ENCODE peak calls at places on chromosomes 1 and 21, in five cellular contexts. One of them, this sample, is unnamed.

GRCh38 chr1:167935252-167936067 is 1.0 kb upstream of the DCAF6 start:
- DNase-seq in right lobe of liver: peak; percentile 68
- DNase-seq in fibroblast of lung: peak; percentile 49
- DNase-seq in cardiac fibroblast: peak; percentile 37
- DNase-seq in brain microvascular endothelial cell: peak; percentile 44
- DNase-seq in this sample: no peak

GRCh38 chr21:44551290-44552015 is at the start of gene KRTAP10-2:
- DNase-seq in fibroblast of lung: no peak
- DNase-seq in cardiac fibroblast: no peak
- DNase-seq in brain microvascular endothelial cell: no peak
- DNase-seq in right lobe of liver: no peak
- DNase-seq in this sample: no peak

GRCh38 chr1:12407050-12407961 is 177.5 kb downstream of the VPS13D start:
- DNase-seq in brain microvascular endothelial cell: peak; percentile 86
- DNase-seq in right lobe of liver: no peak
- DNase-seq in fibroblast of lung: peak; percentile 80
- DNase-seq in cardiac fibroblast: peak; percentile 69
- DNase-seq in this sample: no peak

GRCh38 chr1:172955161-172955821 is 95.5 kb downstream of the TNFSF18 start:
- DNase-seq in fibroblast of lung: peak; percentile 69
- DNase-seq in brain microvascular endothelial cell: peak; percentile 71
- DNase-seq in right lobe of liver: no peak
- DNase-seq in cardiac fibroblast: peak; percentile 56
- DNase-seq in this sample: peak; percentile 72

GRCh38 chr1:222557148-222557547 is 9.2 kb upstream of the HHIPL2 start:
- DNase-seq in right lobe of liver: no peak
- DNase-seq in brain microvascular endothelial cell: peak; percentile 33
- DNase-seq in fibroblast of lung: peak; percentile 6
- DNase-seq in cardiac fibroblast: no peak
- DNase-seq in this sample: no peak

GRCh38 chr1:27418326-27418761 is 25.9 kb downstream of the GPR3 start:
- DNase-seq in cardiac fibroblast: peak; percentile 96
- DNase-seq in fibroblast of lung: peak; percentile 94
- DNase-seq in brain microvascular endothelial cell: peak; percentile 94
- DNase-seq in right lobe of liver: no peak
- DNase-seq in this sample: peak; percentile 58

GRCh38 chr1:10906866-10907519 is 105.5 kb upstream of the TARDBP start:
- DNase-seq in cardiac fibroblast: no peak
- DNase-seq in fibroblast of lung: no peak
- DNase-seq in right lobe of liver: no peak
- DNase-seq in brain microvascular endothelial cell: no peak
- DNase-seq in this sample: no peak

GRCh38 chr1:173097001-173097400 is 46.3 kb upstream of the TNFSF18 start:
- DNase-seq in fibroblast of lung: no peak
- DNase-seq in brain microvascular endothelial cell: no peak
- DNase-seq in cardiac fibroblast: no peak
- DNase-seq in right lobe of liver: no peak
- DNase-seq in this sample: no peak

GRCh38 chr21:44999972-45000636 is 60.3 kb downstream of the SLX9 start:
- DNase-seq in cardiac fibroblast: no peak
- DNase-seq in fibroblast of lung: no peak
- DNase-seq in brain microvascular endothelial cell: no peak
- DNase-seq in right lobe of liver: no peak
- DNase-seq in this sample: no peak

GRCh38 chr1:39268112-39268581 is 63.7 kb downstream of the MACF1 start:
- DNase-seq in right lobe of liver: no peak
- DNase-seq in brain microvascular endothelial cell: peak; percentile 78
- DNase-seq in fibroblast of lung: peak; percentile 93
- DNase-seq in cardiac fibroblast: peak; percentile 91
- DNase-seq in this sample: no peak

GRCh38 chr1:184199036-184199796 is 147.7 kb downstream of the TSEN15 start:
- DNase-seq in cardiac fibroblast: no peak
- DNase-seq in fibroblast of lung: no peak
- DNase-seq in right lobe of liver: no peak
- DNase-seq in brain microvascular endothelial cell: no peak
- DNase-seq in this sample: no peak

GRCh38 chr1:66339944-66340343 is 194.0 kb upstream of the SGIP1 start:
- DNase-seq in cardiac fibroblast: peak; percentile 63
- DNase-seq in right lobe of liver: no peak
- DNase-seq in fibroblast of lung: no peak
- DNase-seq in brain microvascular endothelial cell: no peak
- DNase-seq in this sample: no peak

GRCh38 chr1:116405241-116406135 is 32.4 kb downstream of the ATP1A1 start:
- DNase-seq in brain microvascular endothelial cell: no peak
- DNase-seq in fibroblast of lung: no peak
- DNase-seq in right lobe of liver: peak; percentile 55
- DNase-seq in cardiac fibroblast: no peak
- DNase-seq in this sample: no peak

GRCh38 chr21:37710555-37711293 is 205.5 kb downstream of the KCNJ6 start:
- DNase-seq in cardiac fibroblast: peak; percentile 15
- DNase-seq in fibroblast of lung: peak; percentile 71
- DNase-seq in brain microvascular endothelial cell: peak; percentile 12
- DNase-seq in right lobe of liver: no peak
- DNase-seq in this sample: no peak

GRCh38 chr1:182101415-182102041 is 40.0 kb upstream of the ZNF648 start:
- DNase-seq in right lobe of liver: no peak
- DNase-seq in brain microvascular endothelial cell: no peak
- DNase-seq in fibroblast of lung: no peak
- DNase-seq in cardiac fibroblast: no peak
- DNase-seq in this sample: peak; percentile 91

GRCh38 chr1:208203848-208204609 is 40.2 kb downstream of the PLXNA2 start:
- DNase-seq in fibroblast of lung: peak; percentile 36
- DNase-seq in cardiac fibroblast: peak; percentile 90
- DNase-seq in brain microvascular endothelial cell: peak; percentile 49
- DNase-seq in right lobe of liver: no peak
- DNase-seq in this sample: peak; percentile 78

GRCh38 chr1:225890346-225891228 is 1.6 kb upstream of the LEFTY1 start:
- DNase-seq in right lobe of liver: peak; percentile 94
- DNase-seq in fibroblast of lung: peak; percentile 39
- DNase-seq in cardiac fibroblast: no peak
- DNase-seq in brain microvascular endothelial cell: no peak
- DNase-seq in this sample: no peak

GRCh38 chr1:174032823-174033222 is 10.7 kb upstream of the RC3H1 start:
- DNase-seq in brain microvascular endothelial cell: no peak
- DNase-seq in right lobe of liver: no peak
- DNase-seq in fibroblast of lung: peak; percentile 68
- DNase-seq in cardiac fibroblast: no peak
- DNase-seq in this sample: no peak

GRCh38 chr1:208252126-208252853 is 8.1 kb upstream of the PLXNA2 start:
- DNase-seq in right lobe of liver: peak; percentile 88
- DNase-seq in fibroblast of lung: peak; percentile 37
- DNase-seq in brain microvascular endothelial cell: no peak
- DNase-seq in cardiac fibroblast: no peak
- DNase-seq in this sample: no peak

GRCh38 chr1:160665330-160666078 is 18.7 kb upstream of the SLAMF1 start:
- DNase-seq in brain microvascular endothelial cell: no peak
- DNase-seq in cardiac fibroblast: peak; percentile 69
- DNase-seq in fibroblast of lung: no peak
- DNase-seq in right lobe of liver: peak; percentile 63
- DNase-seq in this sample: no peak

GRCh38 chr1:222018051-222018450 is 276.2 kb upstream of the DUSP10 start:
- DNase-seq in brain microvascular endothelial cell: no peak
- DNase-seq in fibroblast of lung: no peak
- DNase-seq in right lobe of liver: no peak
- DNase-seq in cardiac fibroblast: no peak
- DNase-seq in this sample: peak; percentile 84

GRCh38 chr21:21631961-21632360 is 633.8 kb downstream of the NCAM2 start:
- DNase-seq in cardiac fibroblast: peak; percentile 24
- DNase-seq in right lobe of liver: no peak
- DNase-seq in brain microvascular endothelial cell: no peak
- DNase-seq in fibroblast of lung: peak; percentile 45
- DNase-seq in this sample: peak; percentile 45

GRCh38 chr1:201779351-201779880 is 49.5 kb upstream of the IPO9 start:
- DNase-seq in cardiac fibroblast: no peak
- DNase-seq in fibroblast of lung: no peak
- DNase-seq in brain microvascular endothelial cell: no peak
- DNase-seq in right lobe of liver: no peak
- DNase-seq in this sample: no peak

GRCh38 chr1:116720406-116721071 is 33.7 kb upstream of the CD2 start:
- DNase-seq in right lobe of liver: no peak
- DNase-seq in fibroblast of lung: no peak
- DNase-seq in brain microvascular endothelial cell: no peak
- DNase-seq in cardiac fibroblast: no peak
- DNase-seq in this sample: no peak

GRCh38 chr1:225767591-225768540 is 9.8 kb upstream of the SRP9 start:
- DNase-seq in cardiac fibroblast: peak; percentile 95
- DNase-seq in brain microvascular endothelial cell: no peak
- DNase-seq in right lobe of liver: peak; percentile 47
- DNase-seq in fibroblast of lung: peak; percentile 97
- DNase-seq in this sample: no peak

GRCh38 chr1:116292929-116293725 is 79.9 kb upstream of the ATP1A1 start:
- DNase-seq in cardiac fibroblast: no peak
- DNase-seq in brain microvascular endothelial cell: no peak
- DNase-seq in fibroblast of lung: no peak
- DNase-seq in right lobe of liver: no peak
- DNase-seq in this sample: no peak

GRCh38 chr1:212520746-212521145 is 87.8 kb upstream of the ATF3 start:
- DNase-seq in fibroblast of lung: no peak
- DNase-seq in cardiac fibroblast: no peak
- DNase-seq in brain microvascular endothelial cell: no peak
- DNase-seq in right lobe of liver: no peak
- DNase-seq in this sample: no peak

GRCh38 chr1:66809736-66810326 is 8.8 kb upstream of the INSL5 start:
- DNase-seq in right lobe of liver: no peak
- DNase-seq in brain microvascular endothelial cell: peak; percentile 45
- DNase-seq in cardiac fibroblast: peak; percentile 36
- DNase-seq in fibroblast of lung: peak; percentile 69
- DNase-seq in this sample: no peak

GRCh38 chr1:37868466-37868865 is 9.1 kb upstream of the MTF1 start:
- DNase-seq in fibroblast of lung: no peak
- DNase-seq in right lobe of liver: no peak
- DNase-seq in cardiac fibroblast: no peak
- DNase-seq in brain microvascular endothelial cell: no peak
- DNase-seq in this sample: no peak

GRCh38 chr1:12456979-12457378 is 161.0 kb downstream of the DHRS3 start:
- DNase-seq in brain microvascular endothelial cell: no peak
- DNase-seq in cardiac fibroblast: peak; percentile 73
- DNase-seq in fibroblast of lung: peak; percentile 50
- DNase-seq in right lobe of liver: no peak
- DNase-seq in this sample: no peak

GRCh38 chr1:232950197-232950918 is at the start of gene NTPCR:
- DNase-seq in fibroblast of lung: peak; percentile 92
- DNase-seq in brain microvascular endothelial cell: peak; percentile 86
- DNase-seq in right lobe of liver: peak; percentile 95
- DNase-seq in cardiac fibroblast: peak; percentile 95
- DNase-seq in this sample: no peak

GRCh38 chr1:64915381-64916274 is 50.7 kb downstream of the JAK1 start:
- DNase-seq in fibroblast of lung: peak; percentile 73
- DNase-seq in right lobe of liver: peak; percentile 82
- DNase-seq in brain microvascular endothelial cell: peak; percentile 93
- DNase-seq in cardiac fibroblast: peak; percentile 71
- DNase-seq in this sample: no peak

GRCh38 chr1:68015369-68015768 is 35.1 kb downstream of the DIRAS3 start:
- DNase-seq in cardiac fibroblast: no peak
- DNase-seq in brain microvascular endothelial cell: no peak
- DNase-seq in right lobe of liver: no peak
- DNase-seq in fibroblast of lung: no peak
- DNase-seq in this sample: no peak

GRCh38 chr1:68013351-68013750 is 37.1 kb downstream of the DIRAS3 start:
- DNase-seq in cardiac fibroblast: no peak
- DNase-seq in brain microvascular endothelial cell: no peak
- DNase-seq in right lobe of liver: no peak
- DNase-seq in fibroblast of lung: no peak
- DNase-seq in this sample: no peak

GRCh38 chr1:68010543-68010942 is 39.9 kb downstream of the DIRAS3 start:
- DNase-seq in cardiac fibroblast: peak; percentile 26
- DNase-seq in brain microvascular endothelial cell: no peak
- DNase-seq in fibroblast of lung: no peak
- DNase-seq in right lobe of liver: no peak
- DNase-seq in this sample: no peak

GRCh38 chr1:68011786-68012375 is 38.5 kb downstream of the DIRAS3 start:
- DNase-seq in cardiac fibroblast: peak; percentile 8
- DNase-seq in fibroblast of lung: no peak
- DNase-seq in brain microvascular endothelial cell: no peak
- DNase-seq in right lobe of liver: no peak
- DNase-seq in this sample: no peak

GRCh38 chr1:68010094-68010493 is 40.3 kb downstream of the DIRAS3 start:
- DNase-seq in cardiac fibroblast: peak; percentile 60
- DNase-seq in brain microvascular endothelial cell: no peak
- DNase-seq in fibroblast of lung: peak; percentile 70
- DNase-seq in right lobe of liver: no peak
- DNase-seq in this sample: no peak
- H3K4me3 ChIP-seq in cardiac fibroblast: no peak overlapping the region
- H3K4me3 ChIP-seq in brain microvascular endothelial cell: no peak overlapping the region
- H3K4me3 ChIP-seq in fibroblast of lung: no peak overlapping the region
- H3K4me3 ChIP-seq in right lobe of liver: no peak overlapping the region
- H3K4me3 ChIP-seq in this sample: no peak overlapping the region

DNA sequence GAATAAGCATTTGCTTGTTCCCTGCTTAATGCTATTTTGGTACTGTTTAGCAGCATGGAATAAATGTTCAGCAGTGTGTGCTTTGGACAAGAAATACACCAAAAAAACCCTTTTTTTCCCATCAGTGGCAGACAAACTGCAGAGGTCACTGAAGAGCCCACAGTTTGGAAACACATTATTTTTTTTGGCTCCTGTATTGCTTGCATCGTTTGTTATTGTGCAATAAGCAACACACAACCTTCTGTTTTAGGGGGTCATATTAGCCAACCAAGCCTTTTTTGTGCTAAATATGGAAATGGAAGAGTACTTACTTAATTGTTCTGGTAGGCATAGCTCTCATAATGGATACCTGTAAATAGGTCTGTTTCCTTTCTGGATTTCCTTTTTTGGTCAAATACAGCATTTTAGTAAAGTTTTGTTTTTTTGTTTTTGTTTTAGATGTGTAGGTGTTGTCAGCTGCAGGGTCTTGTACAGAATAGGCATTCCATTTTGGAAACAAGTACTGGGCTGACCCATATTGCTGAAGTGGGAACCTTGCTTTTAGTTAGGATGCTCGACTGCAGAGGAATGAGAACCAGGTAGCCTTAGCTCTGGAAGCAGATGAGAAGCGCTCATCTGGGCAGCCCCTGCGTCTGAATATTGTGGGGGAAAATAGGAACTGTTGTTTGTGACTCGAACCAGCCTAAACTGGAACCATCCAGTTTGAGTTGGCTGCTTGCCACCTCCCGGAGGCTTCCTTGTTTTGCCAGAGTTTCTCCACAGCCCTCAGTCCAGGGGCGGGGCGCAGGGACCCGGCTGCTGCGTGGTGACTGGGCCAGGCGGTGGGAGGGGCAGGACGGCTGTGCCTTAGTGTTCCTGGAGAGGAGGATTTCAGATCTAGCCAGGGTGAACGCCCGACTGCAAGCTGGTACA is 38.5 kb downstream of the SPEN start:
- DNase-seq in right lobe of liver: peak; percentile 100
- DNase-seq in cardiac fibroblast: peak; percentile 98
- DNase-seq in fibroblast of lung: peak; percentile 97
- DNase-seq in brain microvascular endothelial cell: peak; percentile 94
- DNase-seq in this sample: peak; percentile 74
- TF ChIP-seq CTCF in right lobe of liver: peak; percentile 13
- TF ChIP-seq CTCF in cardiac fibroblast: peak; percentile 46
- TF ChIP-seq CTCF in fibroblast of lung: peak; percentile 47
- TF ChIP-seq CTCF in brain microvascular endothelial cell: peak; percentile 46
- TF ChIP-seq CTCF in this sample: peak; percentile 21

GRCh38 chr1:228736844-228737415 is 1.7 kb downstream of the RHOU start:
- DNase-seq in fibroblast of lung: no peak
- DNase-seq in cardiac fibroblast: no peak
- DNase-seq in brain microvascular endothelial cell: no peak
- DNase-seq in right lobe of liver: no peak
- DNase-seq in this sample: no peak
- H3K4me3 ChIP-seq in fibroblast of lung: no peak overlapping the region
- H3K4me3 ChIP-seq in cardiac fibroblast: no peak overlapping the region
- H3K4me3 ChIP-seq in brain microvascular endothelial cell: no peak overlapping the region
- H3K4me3 ChIP-seq in right lobe of liver: peak overlapping the region; percentile 85
- H3K4me3 ChIP-seq in this sample: no peak overlapping the region

GRCh38 chr1:224329842-224330753 is at the start of gene NVL:
- DNase-seq in brain microvascular endothelial cell: peak; percentile 79
- DNase-seq in cardiac fibroblast: peak; percentile 91
- DNase-seq in right lobe of liver: peak; percentile 89
- DNase-seq in fibroblast of lung: peak; percentile 92
- DNase-seq in this sample: peak; percentile 71
- TF ChIP-seq CTCF in brain microvascular endothelial cell: no peak
- TF ChIP-seq CTCF in cardiac fibroblast: no peak
- TF ChIP-seq CTCF in right lobe of liver: no peak
- TF ChIP-seq CTCF in fibroblast of lung: no peak
- TF ChIP-seq CTCF in this sample: no peak

This sample was measured in retinal pigment epithelial cell.